ENCODE peak calls at places on chromosomes 12 and 14, in six cellular contexts. O, M, G, F, N and U are unnamed samples.

GRCh38 chr14:53921027-53921426 is 35.6 kb downstream of the BMP4 start:
- DNase-seq in F (no peak), O (no peak), N (no peak), G (no peak), M (no peak), U (no peak)

GRCh38 chr12:57838594-57839302 is 7.8 kb downstream of the CTDSP2 start:
- DNase-seq in N (no peak), M (no peak), O (no peak), G (no peak), F (no peak), U (no peak)

GRCh38 chr12:53231859-53232640 is at the start of gene RARG:
- DNase-seq in G (peak), O (peak), N (peak), F (peak), M (peak), U (peak)

GRCh38 chr12:47560408-47560807 is 145.4 kb downstream of the RPAP3 start:
- DNase-seq in G (no peak), M (no peak), F (no peak), N (no peak), O (no peak), U (no peak)

GRCh38 chr12:269216-269615 is 6.6 kb upstream of the SLC6A13 start:
- DNase-seq in G (no peak), M (no peak), N (no peak), O (no peak), F (no peak), U (no peak)

GRCh38 chr12:66851134-66851533 is 172.3 kb upstream of the GRIP1 start:
- DNase-seq in O (no peak), M (no peak), N (no peak), G (no peak), F (no peak), U (no peak)

GRCh38 chr14:87975636-87976035 is 17.3 kb downstream of the GALC start:
- DNase-seq in N (no peak), M (no peak), F (no peak), O (no peak), G (no peak), U (no peak)

GRCh38 chr12:52741378-52742195 is 35.6 kb downstream of the KRT76 start:
- DNase-seq in F (peak), M (peak), G (no peak), O (peak), N (peak), U (peak)

GRCh38 chr12:67982165-67982563 is 7.1 kb upstream of the IFNG-AS1 start:
- DNase-seq in N (no peak), G (no peak), F (no peak), M (no peak), O (peak), U (no peak)

GRCh38 chr12:130919115-130919514 is 34.6 kb upstream of the ADGRD1 start:
- DNase-seq in F (no peak), M (no peak), G (no peak), O (no peak), N (no peak), U (no peak)

GRCh38 chr12:9133243-9133938 is 17.7 kb upstream of the A2M start:
- DNase-seq in N (no peak), G (no peak), F (no peak), M (no peak), O (no peak), U (no peak)

GRCh38 chr12:47715877-47716548 is 9.3 kb downstream of the ENDOU start:
- DNase-seq in G (no peak), N (no peak), F (no peak), M (no peak), O (no peak), U (no peak)